ENCODE peak calls at places on chromosome 16, in seven cellular contexts. One of them, this sample, is unnamed.

GRCh38 chr16:29663020-29663828 is at the start of gene SPN:
- DNase-seq in omental fat pad: no peak
- DNase-seq in caudate nucleus: no peak
- DNase-seq in KBM-7: peak
- DNase-seq in NCI-H146: no peak
- DNase-seq in SK-N-DZ: no peak
- DNase-seq in T follicular helper cell: no peak
- DNase-seq in this sample: no peak

GRCh38 chr16:48613061-48613957 is 3.3 kb upstream of the N4BP1 start:
- DNase-seq in omental fat pad: no peak
- DNase-seq in caudate nucleus: no peak
- DNase-seq in KBM-7: peak
- DNase-seq in NCI-H146: no peak
- DNase-seq in SK-N-DZ: no peak
- DNase-seq in T follicular helper cell: peak
- DNase-seq in this sample: peak

GRCh38 chr16:89710709-89711564 is 9.4 kb upstream of the SPATA2L start:
- DNase-seq in omental fat pad: no peak
- DNase-seq in caudate nucleus: no peak
- DNase-seq in KBM-7: no peak
- DNase-seq in NCI-H146: no peak
- DNase-seq in SK-N-DZ: no peak
- DNase-seq in T follicular helper cell: no peak
- DNase-seq in this sample: peak

GRCh38 chr16:51420247-51420646 is 269.2 kb upstream of the SALL1 start:
- DNase-seq in omental fat pad: no peak
- DNase-seq in caudate nucleus: no peak
- DNase-seq in KBM-7: no peak
- DNase-seq in NCI-H146: no peak
- DNase-seq in SK-N-DZ: no peak
- DNase-seq in T follicular helper cell: no peak
- DNase-seq in this sample: no peak

GRCh38 chr16:51538707-51539604 is 387.9 kb upstream of the SALL1 start:
- DNase-seq in omental fat pad: no peak
- DNase-seq in caudate nucleus: no peak
- DNase-seq in KBM-7: peak
- DNase-seq in NCI-H146: no peak
- DNase-seq in SK-N-DZ: no peak
- DNase-seq in T follicular helper cell: no peak
- DNase-seq in this sample: peak

GRCh38 chr16:88945473-88945872 is 31.5 kb downstream of the CBFA2T3 start:
- DNase-seq in omental fat pad: no peak
- DNase-seq in caudate nucleus: no peak
- DNase-seq in KBM-7: no peak
- DNase-seq in NCI-H146: no peak
- DNase-seq in SK-N-DZ: no peak
- DNase-seq in T follicular helper cell: no peak
- DNase-seq in this sample: no peak

GRCh38 chr16:3980311-3981111 is 100.0 kb upstream of the CREBBP start:
- DNase-seq in omental fat pad: no peak
- DNase-seq in caudate nucleus: no peak
- DNase-seq in KBM-7: no peak
- DNase-seq in NCI-H146: no peak
- DNase-seq in SK-N-DZ: no peak
- DNase-seq in T follicular helper cell: no peak
- DNase-seq in this sample: no peak

GRCh38 chr16:14301150-14302030 is 230.3 kb downstream of the MRTFB start:
- DNase-seq in omental fat pad: no peak
- DNase-seq in caudate nucleus: no peak
- DNase-seq in KBM-7: peak
- DNase-seq in NCI-H146: peak
- DNase-seq in SK-N-DZ: no peak
- DNase-seq in T follicular helper cell: no peak
- DNase-seq in this sample: peak

GRCh38 chr16:71919033-71919432 is 23.7 kb downstream of the IST1 start:
- DNase-seq in omental fat pad: no peak
- DNase-seq in caudate nucleus: no peak
- DNase-seq in KBM-7: peak
- DNase-seq in NCI-H146: no peak
- DNase-seq in SK-N-DZ: no peak
- DNase-seq in T follicular helper cell: no peak
- DNase-seq in this sample: no peak

GRCh38 chr16:4272114-4272954 is 489 bp downstream of the TFAP4 start:
- DNase-seq in omental fat pad: no peak
- DNase-seq in caudate nucleus: peak
- DNase-seq in KBM-7: peak
- DNase-seq in NCI-H146: peak
- DNase-seq in SK-N-DZ: peak
- DNase-seq in T follicular helper cell: no peak
- DNase-seq in this sample: peak

GRCh38 chr16:58495861-58496331 is 4.0 kb upstream of the NDRG4 start:
- DNase-seq in omental fat pad: no peak
- DNase-seq in caudate nucleus: no peak
- DNase-seq in KBM-7: no peak
- DNase-seq in NCI-H146: peak
- DNase-seq in SK-N-DZ: no peak
- DNase-seq in T follicular helper cell: no peak
- DNase-seq in this sample: no peak

GRCh38 chr16:86517652-86518258 is 7.4 kb downstream of the FOXF1 start:
- DNase-seq in omental fat pad: no peak
- DNase-seq in caudate nucleus: peak
- DNase-seq in KBM-7: peak
- DNase-seq in NCI-H146: peak
- DNase-seq in SK-N-DZ: peak
- DNase-seq in T follicular helper cell: no peak
- DNase-seq in this sample: peak

GRCh38 chr16:53219795-53220194 is 165.0 kb downstream of the CHD9 start:
- DNase-seq in omental fat pad: no peak
- DNase-seq in caudate nucleus: no peak
- DNase-seq in KBM-7: peak
- DNase-seq in NCI-H146: no peak
- DNase-seq in SK-N-DZ: no peak
- DNase-seq in T follicular helper cell: no peak
- DNase-seq in this sample: no peak

GRCh38 chr16:56861092-56861610 is 3.9 kb upstream of the SLC12A3 start:
- DNase-seq in omental fat pad: no peak
- DNase-seq in caudate nucleus: no peak
- DNase-seq in KBM-7: peak
- DNase-seq in NCI-H146: peak
- DNase-seq in SK-N-DZ: peak
- DNase-seq in T follicular helper cell: no peak
- DNase-seq in this sample: peak

GRCh38 chr16:85429776-85430522 is 183.2 kb upstream of the GSE1 start:
- DNase-seq in omental fat pad: no peak
- DNase-seq in caudate nucleus: no peak
- DNase-seq in KBM-7: no peak
- DNase-seq in NCI-H146: no peak
- DNase-seq in SK-N-DZ: no peak
- DNase-seq in T follicular helper cell: no peak
- DNase-seq in this sample: no peak

This sample was measured in mesendoderm.